ENCODE peak calls at places on chromosomes 16 and 17, in five cellular contexts. B is Caco-2, W is fibroblast of mammary gland, E is thoracic aorta, U is Calu3. S is an unnamed sample.

GRCh38 chr16:74522160-74522559 is 84.8 kb downstream of the GLG1 start:
- DNase-seq in B (no peak), W (no peak), E (no peak), U (no peak), S (no peak)

GRCh38 chr16:50372611-50373344 is 4.0 kb upstream of the BRD7 start:
- DNase-seq in B (no peak), W (peak; percentile 71), E (peak; percentile 28), U (no peak), S (no peak)

GRCh38 chr16:8936421-8936820 is 27.3 kb downstream of the USP7 start:
- DNase-seq in B (peak; percentile 72), W (peak; percentile 54), E (no peak), U (peak; percentile 86), S (no peak)

GRCh38 chr17:57463103-57463885 is 207.0 kb downstream of the MSI2 start:
- DNase-seq in B (no peak), W (peak; percentile 74), E (no peak), U (peak; percentile 58), S (peak; percentile 74)

GRCh38 chr16:27495191-27495590 is 54.5 kb downstream of the GTF3C1 start:
- DNase-seq in B (no peak), W (peak; percentile 73), E (no peak), U (no peak), S (peak; percentile 42)

GRCh38 chr16:79270011-79270410 is 330.5 kb downstream of the MAF start:
- DNase-seq in B (no peak), W (no peak), E (no peak), U (no peak), S (no peak)

GRCh38 chr17:41507315-41507880 is 2.0 kb upstream of the KRT13 start:
- DNase-seq in B (no peak), W (no peak), E (no peak), U (no peak), S (no peak)

GRCh38 chr17:67011527-67012175 is 32.7 kb upstream of the CACNG1 start:
- DNase-seq in B (no peak), W (no peak), E (no peak), U (no peak), S (no peak)

GRCh38 chr17:61846088-61846487 is 17.2 kb downstream of the BRIP1 start:
- DNase-seq in B (no peak), W (no peak), E (no peak), U (no peak), S (no peak)

GRCh38 chr16:27445502-27446175 is 43.7 kb downstream of the IL21R start:
- DNase-seq in B (no peak), W (no peak), E (no peak), U (no peak), S (no peak)

GRCh38 chr17:17809527-17810373 is 27.0 kb downstream of the SREBF1 start:
- DNase-seq in B (no peak), W (peak; percentile 64), E (no peak), U (no peak), S (no peak)

GRCh38 chr16:2856061-2856670 is 1.8 kb downstream of the PRSS22 start:
- DNase-seq in B (peak; percentile 68), W (no peak), E (no peak), U (peak; percentile 78), S (no peak)

GRCh38 chr17:34308376-34308775 is 10.9 kb upstream of the CCL8 start:
- DNase-seq in B (no peak), W (no peak), E (no peak), U (no peak), S (no peak)

GRCh38 chr17:34305061-34305460 is 14.2 kb upstream of the CCL8 start:
- DNase-seq in B (no peak), W (no peak), E (no peak), U (no peak), S (no peak)

GRCh38 chr17:34305606-34306005 is 13.6 kb upstream of the CCL8 start:
- DNase-seq in B (no peak), W (peak; percentile 43), E (no peak), U (no peak), S (no peak)

GRCh38 chr17:34307110-34307509 is 12.1 kb upstream of the CCL8 start:
- DNase-seq in B (no peak), W (peak; percentile 88), E (no peak), U (no peak), S (no peak)

DNA sequence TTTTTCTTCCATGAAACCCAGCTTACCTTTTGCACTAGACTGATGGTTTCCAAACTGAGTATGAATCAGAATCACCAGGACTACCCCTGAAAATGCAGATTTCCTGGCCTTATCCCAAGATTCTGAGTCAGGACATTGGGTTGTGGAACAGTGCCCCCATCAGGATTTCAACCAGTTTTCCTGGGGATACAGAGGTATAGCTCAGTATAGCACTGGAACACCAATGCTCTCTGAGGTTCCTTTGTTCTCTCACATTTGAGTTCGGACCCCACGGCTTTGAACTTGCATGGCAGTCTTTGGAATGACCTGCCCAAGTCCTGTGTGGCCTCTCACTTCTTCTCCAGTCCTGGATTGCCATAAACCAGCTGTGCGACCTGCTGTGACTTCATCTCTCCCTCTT is 12.8 kb upstream of the CCL8 start:
- DNase-seq in B (peak; percentile 5), W (peak; percentile 92), E (no peak), U (peak; percentile 15), S (no peak)
- TF ChIP-seq CTCF in B (no peak), W (peak; percentile 79), E (peak; percentile 35), U (no peak), S (peak; percentile 53)

DNA sequence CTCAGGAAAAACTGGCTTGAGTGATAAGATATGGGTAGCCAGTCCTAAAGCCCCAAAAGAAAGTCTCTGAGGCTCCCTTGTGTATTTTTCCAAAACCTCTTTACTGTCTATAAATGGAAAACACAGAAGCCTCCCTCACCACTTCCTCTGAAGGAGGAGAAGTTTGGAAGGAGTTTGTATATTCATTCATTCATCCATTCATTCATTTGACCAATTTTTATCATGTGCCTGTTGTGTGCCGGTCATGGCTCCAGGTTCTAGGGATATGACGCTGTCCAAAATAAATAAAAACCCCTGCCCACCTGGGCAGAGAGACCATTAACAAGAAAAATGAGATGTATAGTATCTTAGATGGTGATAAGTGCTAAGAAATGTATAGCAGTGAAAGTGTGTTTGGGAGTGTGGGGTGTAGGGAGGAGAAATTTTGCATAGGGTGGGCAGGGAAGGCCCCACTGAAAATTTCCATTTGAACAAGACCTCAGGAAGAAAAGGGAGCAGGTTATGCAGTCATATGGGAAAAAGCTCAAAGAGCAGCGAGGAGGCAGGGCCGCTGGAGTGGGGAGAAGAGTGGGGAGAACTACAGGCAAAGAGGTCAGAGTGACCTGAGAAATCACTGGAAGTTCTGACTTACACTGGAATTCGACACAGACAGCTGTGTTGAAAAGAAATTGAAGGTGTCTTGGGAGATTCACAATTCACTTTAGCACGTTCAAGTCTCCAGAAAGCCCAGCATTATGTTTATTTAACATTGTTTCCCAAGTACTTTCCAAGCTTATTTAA is 6.1 kb upstream of the WIPI1 start:
- DNase-seq in B (no peak), W (no peak), E (no peak), U (no peak), S (no peak)
- TF ChIP-seq CTCF in B (peak; percentile 7), W (no peak), E (no peak), U (no peak), S (no peak)

GRCh38 chr16:56268799-56269198 is 77.5 kb downstream of the GNAO1 start:
- DNase-seq in B (no peak), W (no peak), E (no peak), U (no peak), S (no peak)

GRCh38 chr16:56267888-56268287 is 76.6 kb downstream of the GNAO1 start:
- DNase-seq in B (no peak), W (no peak), E (no peak), U (no peak), S (no peak)

GRCh38 chr16:56270828-56271227 is 79.5 kb downstream of the GNAO1 start:
- DNase-seq in B (no peak), W (no peak), E (no peak), U (no peak), S (no peak)

GRCh38 chr16:56269276-56269675 is 78.0 kb downstream of the GNAO1 start:
- DNase-seq in B (no peak), W (no peak), E (no peak), U (no peak), S (no peak)

GRCh38 chr16:56269824-56270684 is 78.8 kb downstream of the GNAO1 start:
- DNase-seq in B (peak; percentile 62), W (peak; percentile 11), E (no peak), U (no peak), S (peak; percentile 86)
- TF ChIP-seq CTCF in B (peak; percentile 36), W (no peak), E (peak; percentile 19), U (no peak), S (peak; percentile 82)

GRCh38 chr16:81841709-81842108 is 62.6 kb downstream of the PLCG2 start:
- DNase-seq in B (no peak), W (no peak), E (no peak), U (no peak), S (no peak)

GRCh38 chr16:81838794-81839193 is 59.7 kb downstream of the PLCG2 start:
- DNase-seq in B (no peak), W (peak; percentile 14), E (no peak), U (peak; percentile 9), S (no peak)

GRCh38 chr16:81846105-81846504 is 67.0 kb downstream of the PLCG2 start:
- DNase-seq in B (no peak), W (no peak), E (no peak), U (peak; percentile 21), S (no peak)

GRCh38 chr16:81842564-81843242 is 63.6 kb downstream of the PLCG2 start:
- DNase-seq in B (no peak), W (no peak), E (no peak), U (no peak), S (no peak)

GRCh38 chr16:81843243-81843582 is 64.1 kb downstream of the PLCG2 start:
- DNase-seq in B (no peak), W (no peak), E (no peak), U (no peak), S (no peak)
- TF ChIP-seq CTCF in B (no peak), W (no peak), E (no peak), U (no peak), S (no peak)

GRCh38 chr17:42744283-42744805 is 496 bp downstream of the EZH1 start:
- DNase-seq in B (peak; percentile 90), W (peak; percentile 72), E (peak; percentile 28), U (peak; percentile 83), S (no peak)
- TF ChIP-seq CTCF in B (no peak), W (no peak), E (no peak), U (no peak), S (no peak)

GRCh38 chr16:80525420-80525819 is 15.4 kb upstream of the DYNLRB2 start:
- DNase-seq in B (no peak), W (no peak), E (no peak), U (no peak), S (no peak)

GRCh38 chr16:80530479-80530878 is 10.3 kb upstream of the DYNLRB2 start:
- DNase-seq in B (no peak), W (no peak), E (no peak), U (no peak), S (no peak)

GRCh38 chr16:80526418-80527061 is 14.3 kb upstream of the DYNLRB2 start:
- DNase-seq in B (peak; percentile 70), W (peak; percentile 69), E (no peak), U (peak; percentile 71), S (no peak)

DNA sequence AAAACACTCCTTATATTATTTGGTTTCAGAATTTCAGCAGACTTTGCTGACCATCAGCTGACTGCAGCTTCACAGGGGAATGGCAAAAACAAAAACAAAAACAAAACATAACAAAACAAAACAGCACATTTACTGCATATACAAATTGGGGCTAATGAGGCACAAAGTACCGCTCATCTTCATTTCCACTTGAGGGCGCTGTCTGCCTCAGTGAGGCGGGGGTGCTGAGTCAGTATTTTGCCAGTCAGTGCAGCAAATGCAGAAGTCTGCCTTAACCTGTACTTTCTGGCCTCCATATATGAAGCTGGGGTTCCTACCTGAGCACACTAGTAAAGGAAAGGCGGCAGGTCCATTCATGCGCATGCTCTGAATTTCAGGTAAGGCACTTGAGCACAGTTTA is 13.5 kb upstream of the DYNLRB2 start:
- DNase-seq in B (peak; percentile 47), W (peak; percentile 26), E (no peak), U (peak; percentile 26), S (no peak)
- TF ChIP-seq CTCF in B (peak; percentile 35), W (peak; percentile 55), E (no peak), U (no peak), S (peak; percentile 32)

S was measured in AG04449.